ENCODE peak calls at places on chromosomes 6 and 20, in ten cellular contexts. J is Caki2; P is germinal center; W is HT-29; K is AML-193; R is WTC11; S is non-pigmented ciliary epithelial cell; Q is NCI-H2171; T is stimulated activated naive CD8-positive, alpha-beta T cell treated with anti-CD3 and anti-CD28 coated beads, Interleukin-15, Interleukin-2, amounts not matched to agents 100 U/mL and 50 U/mL, for 24 hours; O is stimulated activated CD4-positive, alpha-beta T cell treated with anti-CD3 and anti-CD28 coated beads, Interleukin-12 subunit alpha, Interleukin-12 subunit beta, amount 100 ng/mL, for 48 hours. F is an unnamed sample.
A peak's percentile ranks its signal among the peaks of the same experiment; 100 is the strongest.

GRCh38 chr6:54910326-54910952 is 63.9 kb downstream of the FAM83B start:
- DNase-seq in O (no peak), P (no peak), K (no peak), J (no peak), R (no peak), Q (no peak), S (no peak), T (no peak), W (no peak), F (no peak)

GRCh38 chr6:99178168-99178567 is 171.3 kb downstream of the FAXC start:
- DNase-seq in W (peak; percentile 20), T (no peak), J (no peak), S (no peak), K (no peak), R (no peak), Q (no peak), P (no peak), O (no peak), F (no peak)

GRCh38 chr6:74756903-74757302 is 448.9 kb downstream of the COL12A1 start:
- DNase-seq in O (no peak), S (no peak), P (no peak), J (no peak), T (no peak), R (no peak), K (no peak), Q (no peak), W (no peak), F (no peak)

GRCh38 chr6:168525926-168526630 is 85.1 kb downstream of the SMOC2 start:
- DNase-seq in R (no peak), Q (no peak), S (no peak), T (no peak), O (no peak), K (no peak), P (no peak), J (no peak), W (no peak), F (no peak)

GRCh38 chr20:45934046-45934586 is 367 bp upstream of the PCIF1 start:
- DNase-seq in Q (peak; percentile 79), O (no peak), K (peak; percentile 57), P (peak; percentile 57), T (peak; percentile 72), S (no peak), J (no peak), R (peak; percentile 63), W (no peak), F (peak; percentile 68)

GRCh38 chr6:125169058-125169457 is 15.5 kb downstream of the TPD52L1 start:
- DNase-seq in P (no peak), Q (no peak), J (no peak), K (no peak), W (no peak), R (no peak), T (no peak), S (no peak), O (no peak), F (no peak)

GRCh38 chr20:13279171-13279570 is 58.1 kb downstream of the ISM1 start:
- DNase-seq in W (no peak), J (no peak), R (no peak), S (no peak), T (no peak), O (no peak), P (no peak), Q (no peak), K (no peak), F (no peak)

GRCh38 chr6:113837170-113837569 is 20.0 kb upstream of the MARCKS start:
- DNase-seq in O (no peak), P (no peak), T (no peak), W (no peak), J (no peak), S (no peak), K (no peak), R (no peak), Q (no peak), F (no peak)

GRCh38 chr6:30544666-30545272 is 11.5 kb downstream of the GNL1 start:
- DNase-seq in T (no peak), Q (peak; percentile 26), K (peak; percentile 88), S (no peak), J (peak; percentile 56), R (no peak), W (peak; percentile 73), P (peak; percentile 54), O (no peak), F (no peak)

GRCh38 chr6:132719736-132720448 is 6.0 kb upstream of the VNN1 start:
- DNase-seq in P (no peak), S (no peak), T (no peak), K (no peak), O (no peak), W (no peak), J (peak; percentile 39), R (no peak), Q (no peak), F (no peak)

GRCh38 chr6:79869600-79870084 is 77.7 kb downstream of the ELOVL4 start:
- DNase-seq in S (peak; percentile 23), P (peak; percentile 84), K (peak; percentile 89), W (peak; percentile 80), T (peak; percentile 85), Q (peak; percentile 79), O (peak; percentile 67), J (peak; percentile 63), R (peak; percentile 87), F (peak; percentile 77)

GRCh38 chr6:5645275-5645674 is 361.4 kb downstream of the NRN1 start:
- DNase-seq in S (no peak), R (no peak), Q (no peak), J (no peak), P (no peak), W (no peak), O (no peak), T (no peak), K (no peak), F (no peak)

GRCh38 chr6:51855310-51856082 is 231.9 kb downstream of the PKHD1 start:
- DNase-seq in W (peak; percentile 89), T (no peak), J (peak; percentile 53), P (peak; percentile 50), K (peak; percentile 64), R (peak; percentile 23), O (no peak), S (peak; percentile 15), Q (peak; percentile 17), F (no peak)

GRCh38 chr6:29964904-29965872 is 22.9 kb downstream of the HLA-A start:
- DNase-seq in J (peak; percentile 93), P (peak; percentile 75), O (peak; percentile 57), W (peak; percentile 89), T (peak; percentile 75), Q (peak; percentile 79), S (peak; percentile 60), K (peak; percentile 100), R (peak; percentile 35), F (peak; percentile 79)

GRCh38 chr20:39825950-39826349 is 863.1 kb downstream of the MAFB start:
- DNase-seq in J (no peak), S (peak; percentile 41), R (no peak), Q (no peak), T (no peak), O (no peak), W (no peak), K (no peak), P (no peak), F (no peak)

GRCh38 chr20:6768228-6769185 is 1.0 kb downstream of the BMP2 start:
- DNase-seq in R (peak; percentile 28), T (no peak), Q (no peak), K (no peak), P (no peak), J (peak; percentile 50), S (no peak), O (no peak), W (peak; percentile 38), F (peak; percentile 32)

GRCh38 chr20:2131366-2131765 is 29.7 kb downstream of the STK35 start:
- DNase-seq in J (peak; percentile 14), P (no peak), T (no peak), Q (no peak), K (no peak), S (no peak), O (no peak), W (no peak), R (no peak), F (no peak)